ENCODE peak calls at places on chromosomes 2 and 18, in five cellular contexts. O, D, M, B and P are unnamed samples.

GRCh38 chr2:197858607-197859140 is 54.3 kb downstream of the PLCL1 start:
- DNase-seq in D (no peak), O (no peak), B (no peak), M (no peak), P (no peak)

GRCh38 chr2:48356701-48357322 is 173.1 kb upstream of the STON1 start:
- DNase-seq in M (no peak), O (peak), D (no peak), B (no peak), P (no peak)

GRCh38 chr18:43422483-43422882 is 145.2 kb upstream of the SYT4 start:
- DNase-seq in B (peak), M (no peak), D (peak), O (peak), P (no peak)

GRCh38 chr2:8679827-8680731 is 1.8 kb upstream of the ID2 start:
- DNase-seq in B (peak), D (peak), M (peak), O (peak), P (peak)

GRCh38 chr2:30165050-30165520 is 18.3 kb downstream of the YPEL5 start:
- DNase-seq in M (peak), B (peak), D (peak), O (peak), P (peak)

GRCh38 chr2:189466656-189467055 is 25.4 kb downstream of the WDR75 start:
- DNase-seq in O (peak), B (peak), M (no peak), D (peak), P (no peak)

GRCh38 chr2:120771556-120772208 is 36.0 kb downstream of the GLI2 start:
- DNase-seq in B (no peak), M (no peak), O (peak), D (peak), P (peak)

GRCh38 chr18:51514128-51514527 is 316.6 kb upstream of the MEX3C start:
- DNase-seq in D (no peak), M (no peak), O (no peak), B (no peak), P (no peak)

GRCh38 chr2:128319773-128320608 is 1.3 kb upstream of the HS6ST1 start:
- DNase-seq in B (no peak), M (no peak), D (no peak), O (no peak), P (peak)

GRCh38 chr2:121489284-121489683 is 41.4 kb upstream of the RNU4ATAC start:
- DNase-seq in O (peak), B (no peak), M (peak), D (no peak), P (no peak)

GRCh38 chr18:13318644-13319501 is 100.3 kb downstream of the LDLRAD4 start:
- DNase-seq in M (no peak), D (no peak), B (no peak), O (no peak), P (no peak)

GRCh38 chr18:23437357-23438045 is 15.6 kb upstream of the RIOK3 start:
- DNase-seq in M (peak), O (peak), D (peak), B (peak), P (peak)

GRCh38 chr2:158761626-158762025 is 33.5 kb upstream of the DAPL1 start:
- DNase-seq in M (peak), O (peak), D (peak), B (no peak), P (no peak)

GRCh38 chr2:140247451-140248205 is 1467.4 kb upstream of the NXPH2 start:
- DNase-seq in M (no peak), B (no peak), O (peak), D (peak), P (no peak)

GRCh38 chr2:101205521-101205998 is 47.1 kb upstream of the CNOT11 start:
- DNase-seq in D (peak), B (peak), M (peak), O (peak), P (peak)

GRCh38 chr2:33425660-33426059 is 50.8 kb upstream of the RASGRP3 start:
- DNase-seq in B (no peak), O (peak), D (peak), M (no peak), P (no peak)

GRCh38 chr18:1094408-1094807 is 189.7 kb downstream of the ADCYAP1 start:
- DNase-seq in D (peak), M (no peak), B (no peak), O (peak), P (no peak)

GRCh38 chr2:1826188-1826905 is 82.0 kb upstream of the PXDN start:
- DNase-seq in M (no peak), D (no peak), B (no peak), O (no peak), P (no peak)

GRCh38 chr18:59536181-59536580 is 161.0 kb downstream of the CCBE1 start:
- DNase-seq in D (peak), B (no peak), O (no peak), M (no peak), P (no peak)

GRCh38 chr2:9740382-9741040 is 102.8 kb upstream of the TAF1B start:
- DNase-seq in M (no peak), B (no peak), O (no peak), D (no peak), P (no peak)

GRCh38 chr18:45566025-45566740 is 49.1 kb upstream of the SLC14A2 start:
- DNase-seq in M (no peak), B (no peak), O (peak), D (peak), P (peak)

GRCh38 chr18:67104700-67105284 is 411.7 kb downstream of the DSEL start:
- DNase-seq in B (peak), O (peak), D (peak), M (peak), P (peak)

GRCh38 chr2:241853651-241854341 is 4.9 kb downstream of the PDCD1 start:
- DNase-seq in O (no peak), B (no peak), D (no peak), M (no peak), P (peak)

GRCh38 chr2:169046440-169047151 is 15.5 kb upstream of the ABCB11 start:
- DNase-seq in M (no peak), O (no peak), B (no peak), D (no peak), P (no peak)

GRCh38 chr2:74947703-74948102 is 10.7 kb upstream of the POLE4 start:
- DNase-seq in B (peak), M (no peak), D (no peak), O (no peak), P (no peak)

GRCh38 chr2:230076819-230077218 is 8.1 kb upstream of the SLC16A14 start:
- DNase-seq in M (no peak), D (no peak), B (no peak), O (no peak), P (no peak)

GRCh38 chr2:127219716-127220090 is 396 bp downstream of the CYP27C1 start:
- DNase-seq in O (peak), D (peak), M (no peak), B (peak), P (peak)

GRCh38 chr18:48922801-48923730 is 27.7 kb downstream of the SMAD7 start:
- DNase-seq in M (peak), B (peak), O (peak), D (peak), P (peak)

GRCh38 chr18:48345596-48345995 is 63.6 kb downstream of the ZBTB7C start:
- DNase-seq in M (no peak), B (no peak), D (peak), O (peak), P (no peak)

GRCh38 chr2:108612153-108612513 is 77.9 kb downstream of the LIMS1 start:
- DNase-seq in O (no peak), B (no peak), D (no peak), M (no peak), P (no peak)

GRCh38 chr2:129877795-129878775 is 101.4 kb upstream of the RAB6C start:
- DNase-seq in O (peak), M (no peak), B (no peak), D (peak), P (peak)

GRCh38 chr2:96527052-96527964 is 9.2 kb upstream of the ARID5A start:
- DNase-seq in O (peak), D (peak), M (no peak), B (peak), P (peak)

GRCh38 chr18:9719421-9719981 is 11.4 kb downstream of the RAB31 start:
- DNase-seq in O (peak), D (peak), M (peak), B (no peak), P (no peak)
- H3K4me3 ChIP-seq in O (peak), D (peak), M (no peak), B (no peak), P (no peak)

GRCh38 chr2:54946220-54946568 is 104.1 kb downstream of the RTN4 start:
- DNase-seq in M (no peak), D (peak), B (no peak), O (no peak), P (no peak)
- H3K4me3 ChIP-seq in M (no peak), D (no peak), B (no peak), O (no peak), P (no peak)

DNA sequence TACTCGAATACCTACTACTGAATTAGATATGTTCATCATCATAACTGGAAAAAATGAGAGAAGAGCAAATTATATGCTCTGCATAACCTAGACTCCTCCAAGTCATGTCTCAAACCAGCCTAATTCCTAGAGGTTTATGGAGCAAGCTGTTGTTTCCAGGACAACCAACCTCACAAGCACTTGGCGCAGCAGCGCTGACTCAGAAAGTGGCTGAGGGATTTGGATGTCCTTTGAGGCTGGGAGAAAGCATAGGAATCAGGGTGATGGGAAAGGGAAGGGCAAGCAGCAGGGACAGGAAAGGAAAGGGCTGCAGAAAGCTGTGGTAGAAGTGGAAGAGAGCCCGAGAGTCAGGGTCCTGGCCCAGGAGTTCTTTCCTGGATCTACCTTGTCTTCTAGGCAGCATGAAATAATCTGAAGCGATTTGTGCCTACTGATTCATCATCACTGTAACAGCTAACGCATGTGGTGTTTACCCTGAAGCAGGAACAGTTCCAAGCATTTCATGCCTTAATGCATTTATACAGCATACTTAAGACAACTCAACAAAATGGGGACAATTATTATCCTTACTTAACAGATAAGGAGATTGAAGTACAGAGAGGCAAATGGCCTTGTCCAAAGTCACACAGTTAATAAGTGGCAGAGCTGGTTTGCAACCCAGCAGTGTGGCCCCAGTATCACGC is 3.7 kb downstream of the PLEK start:
- DNase-seq in B (peak), D (peak), O (peak), M (no peak), P (no peak)
- H3K4me3 ChIP-seq in B (no peak), D (peak), O (no peak), M (no peak), P (no peak)

GRCh38 chr18:77054606-77055428 is 77.8 kb downstream of the MBP start:
- DNase-seq in D (peak), O (peak), M (peak), B (peak), P (peak)

GRCh38 chr18:77052656-77053309 is 79.8 kb downstream of the MBP start:
- DNase-seq in D (no peak), B (no peak), M (no peak), O (no peak), P (no peak)

GRCh38 chr18:77055429-77056310 is 76.9 kb downstream of the MBP start:
- DNase-seq in D (no peak), O (peak), M (no peak), B (no peak), P (peak)

GRCh38 chr18:77053616-77054287 is 78.8 kb downstream of the MBP start:
- DNase-seq in B (no peak), D (no peak), O (no peak), M (no peak), P (peak)

GRCh38 chr18:77054288-77054605 is 78.3 kb downstream of the MBP start:
- DNase-seq in B (no peak), O (no peak), M (no peak), D (no peak), P (peak)
- H3K4me3 ChIP-seq in B (no peak), O (no peak), M (no peak), D (no peak), P (no peak)

GRCh38 chr18:35352778-35353177 is 8.6 kb upstream of the ZNF24 start:
- DNase-seq in B (no peak), M (no peak), O (no peak), D (no peak), P (no peak)

GRCh38 chr18:35352283-35352682 is 8.1 kb upstream of the ZNF24 start:
- DNase-seq in M (no peak), D (no peak), O (no peak), B (no peak), P (no peak)

GRCh38 chr18:35355140-35355618 is 11.0 kb upstream of the ZNF24 start:
- DNase-seq in M (peak), D (peak), B (peak), O (peak), P (peak)
- H3K4me3 ChIP-seq in M (peak), D (peak), B (no peak), O (peak), P (peak)

GRCh38 chr2:172230301-172230700 is 127.6 kb upstream of the DLX2 start:
- DNase-seq in D (no peak), O (no peak), M (no peak), B (no peak), P (no peak)

GRCh38 chr2:172230783-172231446 is 128.2 kb upstream of the DLX2 start:
- DNase-seq in B (no peak), D (no peak), M (peak), O (no peak), P (no peak)

GRCh38 chr2:172227719-172228118 is 125.0 kb upstream of the DLX2 start:
- DNase-seq in D (no peak), M (peak), O (no peak), B (no peak), P (no peak)

GRCh38 chr2:172228177-172228785 is 125.6 kb upstream of the DLX2 start:
- DNase-seq in M (peak), O (no peak), B (no peak), D (no peak), P (no peak)

DNA sequence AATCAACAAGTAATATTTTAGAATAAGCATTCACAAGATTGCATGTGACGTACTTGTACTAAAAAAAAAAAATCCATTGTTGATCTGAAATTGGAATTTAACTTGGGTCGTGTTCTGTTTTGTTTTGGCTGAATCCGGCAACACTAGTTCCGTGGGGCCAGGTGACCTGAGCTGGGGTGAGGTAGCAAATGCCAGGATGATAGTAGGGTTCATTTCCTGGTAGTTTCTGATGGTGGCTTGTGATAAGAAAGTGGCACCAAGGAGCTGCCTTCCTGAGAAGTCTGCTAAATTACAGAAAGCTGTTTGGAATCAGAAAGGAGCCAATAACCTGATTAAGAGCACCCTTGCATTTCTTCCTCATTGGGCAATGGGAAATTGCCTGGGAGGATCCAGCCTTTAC is 126.4 kb upstream of the DLX2 start:
- DNase-seq in B (no peak), M (peak), D (no peak), O (no peak), P (no peak)
- H3K4me3 ChIP-seq in B (no peak), M (no peak), D (no peak), O (no peak), P (no peak)

GRCh38 chr2:196651387-196652094 is 12.0 kb downstream of the CCDC150 start:
- DNase-seq in D (no peak), B (no peak), M (no peak), O (no peak), P (no peak)
- H3K4me3 ChIP-seq in D (no peak), B (no peak), M (no peak), O (no peak), P (no peak)

GRCh38 chr2:133516405-133517028 is 51.7 kb downstream of the NCKAP5 start:
- DNase-seq in B (no peak), M (no peak), O (peak), D (no peak), P (no peak)

GRCh38 chr2:133511679-133512078 is 56.6 kb downstream of the NCKAP5 start:
- DNase-seq in B (no peak), D (no peak), M (no peak), O (no peak), P (no peak)

GRCh38 chr2:133509777-133510176 is 58.5 kb downstream of the NCKAP5 start:
- DNase-seq in D (no peak), M (no peak), B (no peak), O (no peak), P (no peak)

GRCh38 chr2:133512121-133512520 is 56.1 kb downstream of the NCKAP5 start:
- DNase-seq in O (no peak), D (no peak), B (no peak), M (no peak), P (no peak)

DNA sequence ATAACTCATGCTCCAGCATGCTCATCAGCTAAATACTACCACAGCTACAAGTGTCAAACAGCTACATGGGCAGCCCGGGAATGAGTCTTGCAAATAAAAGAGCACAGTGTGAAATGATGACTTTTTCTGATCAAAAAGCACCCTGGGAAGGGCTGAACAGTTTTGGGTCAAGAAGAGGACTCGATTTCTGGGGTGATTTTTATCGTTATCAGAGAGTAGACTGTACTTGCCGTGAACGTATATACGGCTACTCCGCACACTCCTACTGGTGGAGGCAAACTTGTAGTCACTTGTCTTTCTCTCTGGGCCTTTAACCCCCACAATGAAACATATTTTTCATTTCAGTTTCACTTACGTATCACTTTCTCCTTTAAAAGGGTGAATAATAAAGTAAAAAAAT is 54.4 kb downstream of the NCKAP5 start:
- DNase-seq in M (no peak), O (no peak), D (no peak), B (no peak), P (no peak)
- H3K4me3 ChIP-seq in M (no peak), O (no peak), D (no peak), B (no peak), P (no peak)

GRCh38 chr2:85753035-85753524 is 711 bp upstream of the ATOH8 start:
- DNase-seq in D (peak), M (no peak), O (no peak), B (peak), P (peak)
- H3K4me3 ChIP-seq in D (peak), M (peak), O (peak), B (peak), P (peak)